ENCODE peak calls at places on chromosomes 16 and 17, in nine cellular contexts. V, X, R, Q, G, J, Z, S and E are unnamed samples.

GRCh38 chr17:520447-521167 is 168.0 kb upstream of the RPH3AL start:
- DNase-seq in R (no peak), J (no peak), Z (no peak), G (no peak), X (no peak), S (no peak), V (no peak), Q (peak), E (no peak)

GRCh38 chr16:71894229-71894920 is 956 bp upstream of the IST1 start:
- DNase-seq in Z (peak), G (peak), S (no peak), R (peak), V (peak), Q (peak), J (no peak), X (peak), E (peak)

GRCh38 chr17:46876353-46876887 is 25.0 kb downstream of the WNT9B start:
- DNase-seq in V (no peak), J (no peak), G (peak), Z (no peak), S (no peak), X (no peak), Q (no peak), R (no peak), E (no peak)

GRCh38 chr17:38620551-38621277 is 15.0 kb upstream of the SRCIN1 start:
- DNase-seq in R (no peak), G (no peak), Q (no peak), Z (no peak), V (no peak), J (no peak), X (no peak), S (no peak), E (no peak)

GRCh38 chr17:14774774-14775173 is 473.9 kb downstream of the HS3ST3B1 start:
- DNase-seq in R (no peak), X (no peak), J (no peak), S (no peak), Z (no peak), V (no peak), Q (no peak), G (no peak), E (no peak)

GRCh38 chr16:85227262-85227923 is 115.1 kb upstream of the CIBAR2 start:
- DNase-seq in R (no peak), X (no peak), J (no peak), S (no peak), V (no peak), Z (no peak), Q (peak), G (no peak), E (no peak)

GRCh38 chr17:57570740-57571344 is 174.3 kb downstream of the CCDC182 start:
- DNase-seq in V (no peak), Z (no peak), S (no peak), X (no peak), R (no peak), Q (peak), G (no peak), J (no peak), E (no peak)

GRCh38 chr16:14629612-14629918 is 495 bp downstream of the PARN start:
- DNase-seq in G (no peak), Z (no peak), R (no peak), V (peak), Q (peak), X (no peak), J (no peak), S (no peak), E (no peak)

GRCh38 chr17:62014526-62014925 is 50.6 kb downstream of the MED13 start:
- DNase-seq in S (no peak), R (no peak), Z (no peak), J (no peak), Q (peak), G (no peak), V (no peak), X (no peak), E (no peak)

GRCh38 chr16:396199-396598 is 800 bp upstream of the NME4 start:
- DNase-seq in G (no peak), J (no peak), S (no peak), Q (no peak), Z (no peak), V (no peak), R (no peak), X (no peak), E (no peak)

GRCh38 chr16:83946781-83947566 is 6.1 kb upstream of the OSGIN1 start:
- DNase-seq in G (no peak), Q (no peak), J (no peak), R (no peak), X (no peak), V (no peak), Z (no peak), S (no peak), E (no peak)

GRCh38 chr16:89048871-89049422 is 44.7 kb upstream of the ACSF3 start:
- DNase-seq in S (peak), R (no peak), X (no peak), V (no peak), J (peak), G (no peak), Q (no peak), Z (no peak), E (no peak)

GRCh38 chr16:49491736-49492089 is 118.1 kb downstream of the C16orf78 start:
- DNase-seq in Z (no peak), G (peak), R (peak), Q (no peak), X (peak), S (peak), V (no peak), J (peak), E (no peak)

GRCh38 chr17:67227488-67227887 is 17.5 kb downstream of the HELZ start:
- DNase-seq in R (no peak), V (no peak), Z (no peak), G (no peak), J (no peak), S (no peak), X (no peak), Q (no peak), E (no peak)

GRCh38 chr17:39064374-39064773 is 87.1 kb downstream of the PLXDC1 start:
- DNase-seq in V (no peak), G (no peak), Q (peak), X (no peak), S (no peak), J (no peak), Z (no peak), R (no peak), E (no peak)

GRCh38 chr16:53995378-53995777 is 291.2 kb downstream of the IRX3 start:
- DNase-seq in V (no peak), R (no peak), S (peak), G (no peak), X (no peak), J (no peak), Z (no peak), Q (no peak), E (no peak)

GRCh38 chr16:67892375-67892774 is 679 bp upstream of the PSKH1 start:
- DNase-seq in R (no peak), V (no peak), S (no peak), Z (no peak), X (no peak), Q (no peak), J (no peak), G (no peak), E (no peak)
- H3K4me3 ChIP-seq in R (peak), V (no peak), S (peak), Z (peak), X (peak), Q (peak), J (peak), G (peak), E (peak)

GRCh38 chr17:4220655-4221054 is 43.1 kb downstream of the ANKFY1 start:
- DNase-seq in R (no peak), Z (no peak), V (no peak), G (no peak), Q (peak), X (no peak), S (no peak), J (no peak), E (no peak)
- H3K4me3 ChIP-seq in R (no peak), Z (no peak), V (no peak), G (no peak), Q (no peak), X (no peak), S (peak), J (no peak), E (no peak)

GRCh38 chr17:80267391-80267790 is 6.7 kb downstream of the RNF213 start:
- DNase-seq in R (no peak), S (no peak), Z (no peak), J (no peak), V (no peak), G (no peak), Q (no peak), X (no peak), E (no peak)

GRCh38 chr17:80264793-80265075 is 4.1 kb downstream of the RNF213 start:
- DNase-seq in S (no peak), J (no peak), V (no peak), X (no peak), Z (no peak), R (no peak), Q (no peak), G (no peak), E (no peak)

GRCh38 chr17:80263253-80264047 is 2.8 kb downstream of the RNF213 start:
- DNase-seq in R (peak), X (peak), Z (peak), S (peak), G (peak), J (peak), Q (peak), V (peak), E (peak)

GRCh38 chr17:80264048-80264792 is 3.6 kb downstream of the RNF213 start:
- DNase-seq in V (no peak), S (peak), Q (no peak), X (no peak), Z (peak), G (peak), J (no peak), R (no peak), E (peak)

GRCh38 chr17:80265205-80266068 is 4.8 kb downstream of the RNF213 start:
- DNase-seq in Z (peak), G (no peak), J (no peak), Q (no peak), R (no peak), S (no peak), V (no peak), X (no peak), E (peak)
- H3K4me3 ChIP-seq in Z (peak), G (no peak), J (peak), Q (no peak), R (no peak), S (peak), V (no peak), X (no peak), E (peak)

GRCh38 chr17:41547921-41548843 is 20.1 kb upstream of the KRT19 start:
- DNase-seq in Z (no peak), R (peak), Q (peak), J (peak), G (no peak), X (peak), V (peak), S (peak), E (no peak)
- H3K4me3 ChIP-seq in Z (peak), R (no peak), Q (no peak), J (peak), G (no peak), X (peak), V (no peak), S (peak), E (peak)

GRCh38 chr17:29616300-29617048 is 6.2 kb downstream of the CORO6 start:
- DNase-seq in Q (no peak), J (no peak), G (no peak), S (no peak), V (no peak), X (no peak), R (no peak), Z (no peak), E (no peak)
- H3K4me3 ChIP-seq in Q (no peak), J (peak), G (peak), S (peak), V (no peak), X (peak), R (peak), Z (peak), E (peak)

DNA sequence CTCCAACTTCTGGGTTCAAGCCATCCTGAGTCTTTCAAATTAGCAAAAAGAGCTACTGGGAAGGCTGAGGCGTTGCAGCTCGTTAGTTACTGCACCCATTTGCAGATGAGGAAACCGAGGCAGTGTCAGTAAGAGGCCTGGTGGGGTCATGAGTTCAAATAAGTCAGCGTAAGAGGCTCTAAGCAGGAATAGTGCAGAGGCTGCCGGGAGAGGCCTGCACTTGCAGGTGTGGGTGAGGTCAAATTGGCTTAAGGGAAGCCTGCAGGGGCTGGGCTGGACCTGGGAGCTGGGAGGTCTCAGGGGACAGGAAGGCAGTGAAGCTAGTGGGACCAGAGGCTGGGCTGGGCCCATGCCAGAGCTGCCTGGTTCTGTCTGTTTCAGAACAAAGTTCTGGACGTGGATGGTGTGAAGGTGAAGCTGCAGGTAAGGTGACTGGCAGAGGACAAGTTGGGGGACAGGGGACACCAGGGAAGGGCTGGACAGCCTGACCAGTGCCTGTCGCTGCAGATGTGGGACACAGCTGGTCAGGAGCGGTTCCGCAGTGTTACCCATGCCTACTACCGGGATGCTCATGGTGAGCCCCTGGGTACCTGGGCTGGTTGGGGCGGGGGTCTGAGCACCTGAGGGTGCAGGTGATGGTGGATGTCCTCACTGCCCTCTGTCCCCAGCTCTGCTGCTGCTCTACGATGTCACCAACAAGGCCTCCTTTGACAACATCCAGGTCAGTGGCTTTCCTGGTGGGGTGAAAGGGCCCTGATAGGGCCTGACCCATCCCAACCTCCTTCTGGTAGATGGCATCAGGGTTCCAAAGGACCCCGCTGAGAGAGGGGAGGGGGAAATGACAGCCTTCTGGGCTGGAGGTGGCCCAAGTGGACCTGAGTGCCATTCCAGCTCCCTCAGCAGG is 3.0 kb downstream of the RAB26 start:
- DNase-seq in X (no peak), R (no peak), Q (no peak), J (no peak), Z (no peak), S (no peak), V (no peak), G (peak), E (no peak)
- H3K4me3 ChIP-seq in X (no peak), R (no peak), Q (no peak), J (no peak), Z (no peak), S (peak), V (no peak), G (no peak), E (no peak)